ENCODE peak calls at places on chromosomes 13 and 19, in eight cellular contexts. B is thoracic aorta; C is GM10248; M is cardiac fibroblast; J is endothelial cell; T is uterus; R is left ventricle myocardium inferior; K is CD8-positive, alpha-beta T cell. X is an unnamed sample.
A peak's percentile ranks its signal among the peaks of the same experiment; 100 is the strongest.

GRCh38 chr19:49533551-49534488 is 6.0 kb downstream of the RCN3 start:
- DNase-seq in R (peak; percentile 81), C (peak; percentile 84), J (peak; percentile 80), M (peak; percentile 50), B (no peak), K (peak; percentile 84), T (peak; percentile 79), X (peak; percentile 79)

GRCh38 chr13:31160857-31161582 is 684 bp downstream of the HSPH1 start:
- DNase-seq in B (peak; percentile 9), K (peak; percentile 61), T (peak; percentile 48), R (peak; percentile 48), J (peak; percentile 69), C (peak; percentile 62), M (peak; percentile 73), X (peak; percentile 42)

GRCh38 chr19:35354898-35355297 is 3.4 kb upstream of the FFAR3 start:
- DNase-seq in T (no peak), R (no peak), J (no peak), M (no peak), C (peak; percentile 3), K (no peak), B (no peak), X (no peak)

GRCh38 chr19:29629836-29630534 is 23.9 kb downstream of the POP4 start:
- DNase-seq in B (no peak), T (no peak), R (no peak), M (no peak), C (no peak), J (no peak), K (no peak), X (no peak)

GRCh38 chr19:55442372-55443044 is 592 bp downstream of the SHISA7 start:
- DNase-seq in C (no peak), J (no peak), M (no peak), T (no peak), K (no peak), R (no peak), B (no peak), X (no peak)

GRCh38 chr19:3471954-3472655 is 8.2 kb downstream of the SMIM24 start:
- DNase-seq in R (peak; percentile 44), J (peak; percentile 68), B (no peak), T (peak; percentile 63), K (peak; percentile 30), C (peak; percentile 62), M (no peak), X (peak; percentile 50)

GRCh38 chr19:2529473-2529918 is 53.6 kb downstream of the GADD45B start:
- DNase-seq in J (no peak), R (no peak), M (peak; percentile 100), C (peak; percentile 54), T (no peak), B (no peak), K (no peak), X (no peak)

GRCh38 chr13:31227063-31227462 is 27.3 kb downstream of the B3GLCT start:
- DNase-seq in M (peak; percentile 35), B (no peak), R (no peak), J (no peak), C (no peak), K (no peak), T (no peak), X (no peak)

GRCh38 chr13:53237696-53238095 is 209.1 kb downstream of the OLFM4 start:
- DNase-seq in J (no peak), C (no peak), M (no peak), R (no peak), K (no peak), T (no peak), B (no peak), X (no peak)

GRCh38 chr19:42176649-42176989 is 40.9 kb downstream of the DEDD2 start:
- DNase-seq in J (peak; percentile 30), K (no peak), R (no peak), T (no peak), M (no peak), C (no peak), B (no peak), X (no peak)

GRCh38 chr19:42179501-42179817 is 38.0 kb downstream of the DEDD2 start:
- DNase-seq in B (no peak), T (no peak), C (no peak), R (no peak), M (no peak), K (no peak), J (no peak), X (no peak)

GRCh38 chr19:42176990-42177685 is 40.3 kb downstream of the DEDD2 start:
- DNase-seq in J (peak; percentile 79), T (peak; percentile 64), C (peak; percentile 75), K (peak; percentile 73), R (peak; percentile 66), M (peak; percentile 74), B (no peak), X (peak; percentile 79)

GRCh38 chr19:42177686-42178019 is 39.8 kb downstream of the DEDD2 start:
- DNase-seq in R (no peak), J (no peak), C (no peak), B (no peak), T (no peak), M (no peak), K (no peak), X (no peak)

GRCh38 chr19:42178791-42179500 is 38.5 kb downstream of the DEDD2 start:
- DNase-seq in T (no peak), B (no peak), M (no peak), J (peak; percentile 45), R (no peak), K (no peak), C (peak; percentile 35), X (peak; percentile 31)
- TF ChIP-seq CTCF in T (no peak), B (no peak), M (peak; percentile 48), J (peak; percentile 53), R (no peak), K (peak; percentile 25), C (peak; percentile 36), X (peak; percentile 50)

GRCh38 chr13:110627351-110627750 is 12.0 kb downstream of the NAXD start:
- DNase-seq in J (no peak), C (no peak), M (no peak), K (no peak), R (no peak), T (no peak), B (no peak), X (no peak)

GRCh38 chr13:110625771-110626321 is 10.5 kb downstream of the NAXD start:
- DNase-seq in R (no peak), J (no peak), T (no peak), K (no peak), C (no peak), B (no peak), M (no peak), X (no peak)

GRCh38 chr13:110627761-110628476 is 12.6 kb downstream of the NAXD start:
- DNase-seq in M (no peak), K (no peak), C (no peak), J (no peak), B (no peak), T (no peak), R (no peak), X (no peak)

GRCh38 chr13:110626510-110626909 is 11.2 kb downstream of the NAXD start:
- DNase-seq in T (no peak), R (no peak), M (no peak), B (no peak), K (no peak), C (no peak), J (no peak), X (no peak)

DNA sequence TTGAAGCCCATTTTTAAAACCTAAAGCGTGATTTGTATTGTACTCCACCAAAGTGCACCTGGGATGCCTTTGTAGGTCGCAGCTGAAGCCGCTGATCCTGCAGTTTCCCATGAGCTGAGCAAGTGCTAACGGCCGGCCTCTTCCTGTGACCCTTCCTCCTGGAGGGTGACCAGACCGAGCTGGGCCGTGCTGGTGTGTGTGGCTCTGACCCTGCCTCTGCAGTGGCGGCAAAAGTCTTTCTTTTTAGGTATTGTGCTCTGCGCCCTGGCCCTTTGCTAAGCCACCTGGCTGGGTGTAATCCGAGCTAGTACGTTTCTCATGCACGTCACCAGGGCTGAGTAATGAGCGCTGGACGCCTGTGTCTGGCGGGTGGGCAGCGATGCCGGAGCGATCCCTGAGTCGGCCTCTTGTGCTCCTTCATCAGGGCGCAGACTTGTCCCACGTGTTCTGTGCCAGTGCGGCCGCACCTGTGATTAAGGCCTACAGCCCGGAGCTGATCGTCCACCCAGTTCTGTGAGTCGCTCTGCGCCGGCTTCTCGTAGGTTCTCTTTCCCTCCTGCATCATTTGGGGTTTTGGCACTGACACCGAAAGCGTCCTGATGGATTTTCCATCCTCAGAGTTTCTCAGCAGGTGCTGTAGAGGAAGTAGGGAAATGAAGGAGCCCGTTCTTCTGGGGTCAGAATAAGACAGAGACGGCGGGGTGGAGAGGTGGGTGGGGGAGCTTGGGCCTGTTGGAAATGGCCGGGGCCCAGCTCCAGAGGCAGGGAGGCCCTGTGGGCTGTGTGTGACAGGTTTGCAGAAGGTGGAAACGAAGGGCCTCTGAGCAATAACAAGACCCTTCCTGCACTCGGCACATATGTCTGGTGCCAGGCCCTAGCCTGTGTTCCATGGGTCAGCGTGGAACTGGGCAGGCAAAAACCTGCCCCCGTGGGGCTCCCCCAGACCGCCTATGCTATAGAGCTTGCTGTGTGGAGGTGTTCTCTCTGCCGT is 9.7 kb downstream of the NAXD start:
- DNase-seq in B (no peak), J (no peak), C (no peak), K (no peak), T (no peak), R (no peak), M (no peak), X (no peak)
- TF ChIP-seq CTCF in B (no peak), J (no peak), C (no peak), K (no peak), T (no peak), R (no peak), M (no peak), X (no peak)

DNA sequence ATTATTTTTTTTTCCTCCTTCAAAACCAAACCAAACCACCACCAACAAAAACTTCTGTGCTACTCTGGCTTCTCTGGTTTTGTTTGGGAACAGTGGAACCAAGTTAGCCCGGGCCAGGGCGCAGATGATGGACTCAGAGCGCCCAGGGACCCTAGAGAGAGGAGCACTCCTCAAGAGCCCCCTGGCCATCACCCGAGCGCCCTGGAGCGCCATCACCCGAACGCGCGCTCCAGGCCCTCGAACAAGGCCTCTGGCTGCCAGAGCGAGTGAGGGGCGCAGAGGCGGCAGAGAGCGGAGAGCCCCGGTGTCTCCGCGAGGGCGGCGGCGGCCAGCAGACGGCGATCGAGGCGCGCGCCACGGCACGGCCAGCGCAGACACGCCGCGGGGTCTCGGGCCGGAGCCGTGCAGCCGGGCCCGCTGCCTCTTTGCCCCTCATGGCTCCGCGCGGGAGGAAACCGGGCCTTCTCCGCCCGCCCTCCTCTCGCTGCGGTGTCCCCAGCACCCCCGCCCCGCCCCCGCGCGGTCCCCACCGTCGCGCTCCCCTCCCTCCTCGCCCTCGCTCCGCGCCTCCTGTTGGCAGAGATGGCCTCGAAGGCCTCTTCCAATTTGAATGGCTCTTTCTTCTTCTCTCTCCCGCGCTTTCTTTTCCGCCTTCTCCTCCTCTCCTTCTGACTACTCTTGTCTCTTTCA is 4.2 kb upstream of the SOX1 start:
- DNase-seq in C (no peak), T (no peak), J (peak; percentile 79), R (no peak), B (no peak), K (no peak), M (no peak), X (peak; percentile 69)
- TF ChIP-seq CTCF in C (no peak), T (no peak), J (peak; percentile 74), R (peak; percentile 42), B (no peak), K (no peak), M (no peak), X (peak; percentile 73)

DNA sequence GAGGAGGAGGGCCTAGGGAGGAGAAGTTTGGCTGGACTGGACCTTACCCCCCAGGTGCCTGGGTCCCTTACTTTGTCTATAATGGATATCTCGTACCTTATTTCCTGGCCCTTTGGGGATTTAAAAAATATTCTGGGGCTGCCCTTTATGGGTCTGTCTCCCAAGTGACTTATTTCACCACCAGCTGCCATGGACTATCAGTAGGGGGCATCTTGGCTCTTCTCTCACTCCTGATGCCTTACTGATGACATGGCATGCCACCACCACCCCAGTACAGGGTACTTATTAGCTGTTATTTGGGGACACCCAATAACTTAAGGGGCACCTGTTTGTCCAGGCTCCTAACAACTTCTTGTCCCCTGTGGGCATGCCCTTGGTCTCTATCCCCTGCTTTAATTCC is 38.0 kb downstream of the NFIX start:
- DNase-seq in C (no peak), B (no peak), R (no peak), T (no peak), K (no peak), J (no peak), M (no peak), X (no peak)
- TF ChIP-seq CTCF in C (no peak), B (no peak), R (peak; percentile 21), T (no peak), K (no peak), J (no peak), M (no peak), X (no peak)